ENCODE peak calls at places on chromosomes 7 and 10, in four cellular contexts. C is nucleus accumbens, E is cardiac muscle cell, S is HCT116. P is an unnamed sample.

GRCh38 chr7:30971440-30971839 is 7.7 kb downstream of the GHRHR start:
- DNase-seq in C (no peak), E (no peak), S (no peak), P (no peak)

GRCh38 chr7:54664235-54665228 is 94.5 kb downstream of the SEC61G start:
- DNase-seq in C (peak), E (peak), S (no peak), P (peak)

GRCh38 chr10:14843327-14843988 is 5.4 kb downstream of the HSPA14 start:
- DNase-seq in C (no peak), E (no peak), S (no peak), P (peak)

GRCh38 chr7:26549281-26549943 is 257.8 kb downstream of the SNX10 start:
- DNase-seq in C (no peak), E (no peak), S (no peak), P (peak)

GRCh38 chr10:52469970-52470705 is 156.1 kb downstream of the DKK1 start:
- DNase-seq in C (no peak), E (no peak), S (no peak), P (no peak)

GRCh38 chr7:134030460-134030865 is 96.7 kb upstream of the LRGUK start:
- DNase-seq in C (no peak), E (no peak), S (no peak), P (no peak)

GRCh38 chr10:78977761-78978305 is 90.9 kb upstream of the ZMIZ1 start:
- DNase-seq in C (no peak), E (peak), S (no peak), P (no peak)

GRCh38 chr7:137992738-137993394 is 9.0 kb downstream of the CREB3L2 start:
- DNase-seq in C (no peak), E (no peak), S (no peak), P (no peak)

GRCh38 chr10:125057158-125058001 is 103.0 kb downstream of the CTBP2 start:
- DNase-seq in C (peak), E (peak), S (no peak), P (no peak)

GRCh38 chr10:3180361-3180760 is 7.8 kb upstream of the PITRM1 start:
- DNase-seq in C (no peak), E (no peak), S (no peak), P (no peak)

GRCh38 chr10:12707461-12708185 is 293.9 kb downstream of the CCDC3 start:
- DNase-seq in C (no peak), E (peak), S (peak), P (peak)

GRCh38 chr10:44234471-44234850 is 150.4 kb downstream of the CXCL12 start:
- DNase-seq in C (no peak), E (no peak), S (no peak), P (peak)

GRCh38 chr10:30645340-30645827 is 15.8 kb upstream of the LYZL2 start:
- DNase-seq in C (no peak), E (peak), S (peak), P (no peak)

GRCh38 chr7:22219036-22219435 is 137.9 kb downstream of the RAPGEF5 start:
- DNase-seq in C (peak), E (no peak), S (no peak), P (no peak)

GRCh38 chr7:47557317-47557985 is 24.5 kb downstream of the TNS3 start:
- DNase-seq in C (no peak), E (no peak), S (no peak), P (no peak)

GRCh38 chr7:1544178-1544895 is 11.7 kb downstream of the TMEM184A start:
- DNase-seq in C (no peak), E (no peak), S (no peak), P (no peak)

GRCh38 chr7:115478426-115478825 is 552.1 kb downstream of the TFEC start:
- DNase-seq in C (no peak), E (no peak), S (no peak), P (no peak)

GRCh38 chr7:91566333-91566732 is 302.1 kb downstream of the FZD1 start:
- DNase-seq in C (no peak), E (no peak), S (no peak), P (peak)

GRCh38 chr7:157112706-157113105 is 26.0 kb upstream of the UBE3C start:
- DNase-seq in C (no peak), E (no peak), S (no peak), P (no peak)

GRCh38 chr7:34296663-34297062 is 361.4 kb upstream of the NPSR1 start:
- DNase-seq in C (no peak), E (no peak), S (no peak), P (no peak)

GRCh38 chr10:110165239-110165638 is 42.2 kb upstream of the MXI1 start:
- DNase-seq in C (no peak), E (no peak), S (no peak), P (no peak)

GRCh38 chr7:69603937-69604494 is 5.7 kb downstream of the AUTS2 start:
- DNase-seq in C (no peak), E (no peak), S (no peak), P (no peak)

GRCh38 chr7:122887198-122887597 is 938 bp upstream of the CADPS2 start:
- DNase-seq in C (no peak), E (peak), S (peak), P (peak)

GRCh38 chr7:131896189-131896855 is 339.9 kb upstream of the PODXL start:
- DNase-seq in C (no peak), E (no peak), S (no peak), P (no peak)

GRCh38 chr10:35413985-35414861 is 77.9 kb downstream of the CCNY start:
- DNase-seq in C (peak), E (no peak), S (no peak), P (no peak)

GRCh38 chr7:149460493-149461330 is at the start of gene ZNF777:
- DNase-seq in C (peak), E (peak), S (peak), P (peak)

GRCh38 chr7:98038731-98039130 is 48.7 kb upstream of the OCM2 start:
- DNase-seq in C (peak), E (no peak), S (no peak), P (peak)

GRCh38 chr10:1109795-1110673 is 53.8 kb downstream of the WDR37 start:
- DNase-seq in C (peak), E (peak), S (peak), P (peak)

GRCh38 chr10:124096494-124096893 is 3.1 kb upstream of the CHST15 start:
- DNase-seq in C (no peak), E (no peak), S (no peak), P (no peak)

GRCh38 chr7:102469351-102469971 is 4.7 kb downstream of the LRWD1 start:
- DNase-seq in C (no peak), E (no peak), S (no peak), P (no peak)

GRCh38 chr10:61567729-61568128 is 95.0 kb upstream of the CABCOCO1 start:
- DNase-seq in C (no peak), E (no peak), S (no peak), P (no peak)

GRCh38 chr10:108465871-108466641 is 1301.5 kb upstream of the SORCS1 start:
- DNase-seq in C (no peak), E (peak), S (no peak), P (no peak)

GRCh38 chr10:97778452-97779302 is 6.9 kb upstream of the SFRP5 start:
- DNase-seq in C (no peak), E (no peak), S (no peak), P (peak)

GRCh38 chr10:103915794-103916193 is 2.2 kb downstream of the STN1 start:
- DNase-seq in C (no peak), E (no peak), S (no peak), P (no peak)